ENCODE peak calls at places on chromosomes 7 and 10, in six cellular contexts. S is C1 segment of cervical spinal cord, W is NCI-H2081, I is T-helper 17 cell, K is WTC11, N is PC-3. R is an unnamed sample.

GRCh38 chr10:98790817-98791216 is 344.1 kb upstream of the HPS1 start:
- DNase-seq in S (no peak), N (peak), K (no peak), I (no peak), W (no peak), R (peak)

GRCh38 chr10:112732277-112732891 is 217.7 kb upstream of the TCF7L2 start:
- DNase-seq in S (no peak), W (no peak), N (peak), I (no peak), K (no peak), R (no peak)

GRCh38 chr7:55517191-55517633 is 55.1 kb downstream of the VOPP1 start:
- DNase-seq in S (no peak), N (no peak), K (no peak), I (no peak), W (no peak), R (no peak)

GRCh38 chr10:33653584-33654367 is 319.3 kb upstream of the NRP1 start:
- DNase-seq in S (no peak), W (no peak), N (peak), K (no peak), I (no peak), R (no peak)

GRCh38 chr10:1560535-1561192 is 176.7 kb downstream of the ADARB2 start:
- DNase-seq in W (no peak), S (no peak), I (no peak), K (no peak), N (no peak), R (no peak)

GRCh38 chr7:28516390-28517145 is 104.2 kb downstream of the CREB5 start:
- DNase-seq in N (no peak), S (no peak), K (peak), W (no peak), I (no peak), R (no peak)

GRCh38 chr10:28722065-28722803 is 44.9 kb downstream of the BAMBI start:
- DNase-seq in W (peak), I (no peak), S (peak), K (peak), N (peak), R (peak)

GRCh38 chr10:101780187-101780817 is 2.9 kb downstream of the NPM3 start:
- DNase-seq in N (no peak), W (no peak), S (no peak), I (no peak), K (no peak), R (peak)

GRCh38 chr7:13279854-13280435 is 592.5 kb downstream of the ARL4A start:
- DNase-seq in I (no peak), S (no peak), K (no peak), N (peak), W (peak), R (peak)

GRCh38 chr10:116826803-116827202 is 22.5 kb upstream of the ENO4 start:
- DNase-seq in W (peak), I (no peak), K (no peak), S (no peak), N (no peak), R (no peak)

GRCh38 chr7:55593515-55594318 is 21.4 kb upstream of the VOPP1 start:
- DNase-seq in K (peak), S (no peak), N (peak), I (peak), W (peak), R (peak)

GRCh38 chr10:21873198-21873597 is 130.3 kb downstream of the DNAJC1 start:
- DNase-seq in S (no peak), W (no peak), K (no peak), N (no peak), I (no peak), R (no peak)

GRCh38 chr10:120394446-120394845 is 62.6 kb upstream of the PLPP4 start:
- DNase-seq in W (no peak), I (no peak), S (no peak), K (no peak), N (no peak), R (peak)

GRCh38 chr7:2757361-2757903 is 69.4 kb downstream of the AMZ1 start:
- DNase-seq in N (peak), S (no peak), W (no peak), K (no peak), I (no peak), R (no peak)

GRCh38 chr7:150756858-150757257 is 19.6 kb downstream of the GIMAP5 start:
- DNase-seq in I (no peak), S (no peak), N (peak), W (no peak), K (no peak), R (peak)

GRCh38 chr10:79047875-79048638 is 20.7 kb upstream of the ZMIZ1 start:
- DNase-seq in K (no peak), I (peak), W (no peak), N (no peak), S (no peak), R (peak)

GRCh38 chr7:81162771-81163525 is 244.1 kb upstream of the SEMA3C start:
- DNase-seq in K (no peak), W (no peak), S (no peak), N (peak), I (no peak), R (no peak)